ENCODE peak calls at places on chromosomes 11 and 22, in seven cellular contexts. Z is spleen, A is pancreas, L is stomach, D is mucosa of descending colon, O is aorta, U is IMR-90. R is an unnamed sample. For H3K4me1, the result is how much of the 10 kb centered on the place peaks cover.

GRCh38 chr11:119338318-119338890 is 2.3 kb downstream of the C1QTNF5 start:
- DNase-seq in D (no peak), Z (peak), U (no peak), L (peak), O (peak), A (peak), R (peak)

GRCh38 chr11:60966867-60967266 is 4.6 kb upstream of the CD6 start:
- DNase-seq in O (peak), L (no peak), U (no peak), Z (no peak), D (no peak), A (no peak), R (no peak)

GRCh38 chr11:75055511-75055910 is 41.2 kb downstream of the OR2AT4 start:
- DNase-seq in U (peak), L (no peak), D (no peak), Z (no peak), A (no peak), O (no peak), R (no peak)

GRCh38 chr11:125933030-125933813 is 12.6 kb upstream of the VSIG10L2 start:
- DNase-seq in D (no peak), O (no peak), A (no peak), Z (no peak), L (peak), U (no peak), R (no peak)

GRCh38 chr22:35306350-35306967 is 6.8 kb downstream of the TOM1 start:
- DNase-seq in O (no peak), A (no peak), L (no peak), D (no peak), U (no peak), Z (no peak), R (no peak)

GRCh38 chr11:35740061-35740824 is 77.7 kb downstream of the TRIM44 start:
- DNase-seq in U (no peak), O (no peak), A (no peak), L (no peak), D (no peak), Z (no peak), R (no peak)

GRCh38 chr22:44280665-44281188 is 32.0 kb downstream of the SHISAL1 start:
- DNase-seq in O (no peak), Z (no peak), D (peak), L (no peak), U (no peak), A (no peak), R (no peak)

GRCh38 chr11:67269401-67270255 is 3.4 kb downstream of the GRK2 start:
- DNase-seq in U (no peak), L (peak), Z (peak), O (peak), D (peak), A (peak), R (peak)

GRCh38 chr11:44914105-44914504 is 36.6 kb downstream of the TP53I11 start:
- DNase-seq in L (no peak), D (no peak), Z (no peak), A (no peak), O (no peak), U (no peak), R (no peak)

GRCh38 chr11:94588366-94588952 is 21.3 kb downstream of the PIWIL4 start:
- DNase-seq in A (no peak), D (no peak), Z (no peak), U (no peak), L (no peak), O (no peak), R (no peak)

GRCh38 chr11:32304521-32304920 is 130.8 kb downstream of the WT1 start:
- DNase-seq in O (no peak), Z (no peak), U (no peak), D (no peak), A (no peak), L (no peak), R (no peak)

GRCh38 chr11:662689-663274 is 25.7 kb downstream of the DRD4 start:
- DNase-seq in U (peak), A (peak), D (peak), O (peak), Z (peak), L (peak), R (peak)

GRCh38 chr11:46343520-46343919 is 3.7 kb upstream of the DGKZ start:
- DNase-seq in Z (no peak), A (no peak), L (no peak), O (no peak), D (no peak), U (no peak), R (no peak)

GRCh38 chr11:120820040-120820439 is 203.9 kb upstream of the TBCEL start:
- DNase-seq in O (no peak), U (no peak), D (no peak), L (no peak), A (no peak), Z (peak), R (no peak)

GRCh38 chr11:6027501-6027900 is 3.1 kb downstream of the OR56A1 start:
- DNase-seq in O (no peak), Z (no peak), D (no peak), A (no peak), L (no peak), U (no peak), R (no peak)

GRCh38 chr11:62614275-62614674 is 1.2 kb downstream of the ROM1 start:
- DNase-seq in D (no peak), O (no peak), U (no peak), L (peak), A (no peak), Z (no peak), R (no peak)

GRCh38 chr11:44825058-44825795 is 98.5 kb downstream of the TSPAN18 start:
- DNase-seq in L (no peak), D (no peak), O (no peak), A (no peak), Z (no peak), U (no peak), R (no peak)

GRCh38 chr11:44332665-44333064 is 22.7 kb upstream of the ALX4 start:
- DNase-seq in Z (no peak), A (no peak), U (no peak), O (no peak), L (no peak), D (no peak), R (no peak)

GRCh38 chr11:118438314-118438931 is 2.1 kb downstream of the KMT2A start:
- DNase-seq in A (peak), D (no peak), Z (peak), O (peak), U (peak), L (no peak), R (peak)

GRCh38 chr11:65310756-65311155 is 3.9 kb upstream of the CDC42EP2 start:
- DNase-seq in A (no peak), D (peak), U (peak), L (no peak), O (no peak), Z (no peak), R (no peak)

GRCh38 chr11:33182246-33182878 is 21.1 kb upstream of the CSTF3 start:
- DNase-seq in A (no peak), O (no peak), Z (no peak), U (no peak), D (no peak), L (peak), R (no peak)

GRCh38 chr22:17158568-17159503 is at the start of gene HDHD5:
- DNase-seq in D (peak), U (peak), L (peak), O (peak), Z (peak), A (peak), R (peak)

GRCh38 chr11:61961570-61962212 is 5.7 kb downstream of the FTH1 start:
- DNase-seq in D (no peak), Z (peak), O (peak), L (peak), A (peak), U (no peak), R (peak)

GRCh38 chr22:39384750-39385480 is 14.7 kb upstream of the TAB1 start:
- DNase-seq in U (peak), D (no peak), L (no peak), O (no peak), Z (no peak), A (no peak), R (no peak)

GRCh38 chr22:50191041-50191740 is 5.5 kb downstream of the TRABD start:
- DNase-seq in O (peak), D (peak), U (no peak), A (peak), Z (peak), L (peak), R (no peak)

GRCh38 chr11:103805688-103806009 is 230.8 kb upstream of the DDI1 start:
- DNase-seq in U (no peak), L (no peak), D (no peak), A (no peak), O (no peak), Z (no peak), R (no peak)

GRCh38 chr11:114060402-114061052 is 1.0 kb downstream of the ZBTB16 start:
- DNase-seq in L (peak), U (no peak), Z (peak), A (peak), O (peak), D (no peak), R (peak)

GRCh38 chr22:32475428-32476010 is 908 bp downstream of the FBXO7 start:
- DNase-seq in L (peak), A (peak), D (peak), O (peak), Z (peak), U (no peak), R (peak)

GRCh38 chr22:37818397-37819099 is 4.6 kb upstream of the GALR3 start:
- DNase-seq in U (peak), D (peak), A (peak), O (peak), L (peak), Z (peak), R (peak)

GRCh38 chr11:126311464-126312291 is 7.8 kb downstream of the DCPS start:
- DNase-seq in Z (no peak), D (peak), A (no peak), L (no peak), O (no peak), U (no peak), R (peak)

GRCh38 chr11:42770444-42771065 is 541.2 kb upstream of the API5 start:
- DNase-seq in Z (no peak), L (no peak), D (no peak), U (no peak), A (no peak), O (no peak), R (no peak)

GRCh38 chr22:39669432-39669831 is 98.9 kb downstream of the CACNA1I start:
- DNase-seq in U (no peak), Z (no peak), A (no peak), D (no peak), O (no peak), L (no peak), R (no peak)

GRCh38 chr11:66641834-66642233 is 3.3 kb downstream of the RBM4 start:
- DNase-seq in U (no peak), D (no peak), Z (no peak), O (no peak), A (no peak), L (no peak), R (no peak)

GRCh38 chr11:7220636-7221035 is 31.1 kb upstream of the SYT9 start:
- DNase-seq in L (no peak), U (no peak), Z (no peak), D (no peak), O (no peak), A (no peak), R (no peak)

GRCh38 chr11:45936655-45937054 is 14.2 kb downstream of the LARGE2 start:
- DNase-seq in Z (no peak), D (no peak), A (no peak), O (no peak), L (no peak), U (no peak), R (no peak)

GRCh38 chr11:110148775-110149744 is 55.9 kb downstream of the ZC3H12C start:
- DNase-seq in L (no peak), O (no peak), A (no peak), D (no peak), Z (no peak), U (peak), R (no peak)

GRCh38 chr11:113873241-113873626 is 2.1 kb downstream of the USP28 start:
- DNase-seq in O (no peak), Z (no peak), D (no peak), A (no peak), U (peak), L (no peak), R (no peak)

GRCh38 chr11:45906965-45907591 is at the start of gene FREY1:
- DNase-seq in D (no peak), U (no peak), L (no peak), O (no peak), Z (no peak), A (no peak), R (no peak)

GRCh38 chr11:19803506-19803998 is 90.9 kb downstream of the NAV2 start:
- DNase-seq in O (no peak), L (peak), D (no peak), Z (no peak), A (peak), U (no peak), R (no peak)

GRCh38 chr11:19805827-19806226 is 93.2 kb downstream of the NAV2 start:
- DNase-seq in Z (no peak), A (no peak), U (peak), D (no peak), O (no peak), L (no peak), R (no peak)

GRCh38 chr11:19808076-19808911 is 95.7 kb downstream of the NAV2 start:
- DNase-seq in L (no peak), Z (no peak), U (no peak), O (no peak), D (no peak), A (no peak), R (no peak)

GRCh38 chr11:19805346-19805745 is 92.7 kb downstream of the NAV2 start:
- DNase-seq in O (no peak), U (no peak), Z (no peak), L (no peak), D (no peak), A (no peak), R (no peak)

GRCh38 chr11:19806251-19806650 is 93.6 kb downstream of the NAV2 start:
- DNase-seq in O (no peak), Z (no peak), D (no peak), A (no peak), L (no peak), U (no peak), R (no peak)
- H3K4me1 ChIP-seq in O (under half), Z (under half), D (under half), A (under half), L (half or more), U (under half), R (under half)

DNA sequence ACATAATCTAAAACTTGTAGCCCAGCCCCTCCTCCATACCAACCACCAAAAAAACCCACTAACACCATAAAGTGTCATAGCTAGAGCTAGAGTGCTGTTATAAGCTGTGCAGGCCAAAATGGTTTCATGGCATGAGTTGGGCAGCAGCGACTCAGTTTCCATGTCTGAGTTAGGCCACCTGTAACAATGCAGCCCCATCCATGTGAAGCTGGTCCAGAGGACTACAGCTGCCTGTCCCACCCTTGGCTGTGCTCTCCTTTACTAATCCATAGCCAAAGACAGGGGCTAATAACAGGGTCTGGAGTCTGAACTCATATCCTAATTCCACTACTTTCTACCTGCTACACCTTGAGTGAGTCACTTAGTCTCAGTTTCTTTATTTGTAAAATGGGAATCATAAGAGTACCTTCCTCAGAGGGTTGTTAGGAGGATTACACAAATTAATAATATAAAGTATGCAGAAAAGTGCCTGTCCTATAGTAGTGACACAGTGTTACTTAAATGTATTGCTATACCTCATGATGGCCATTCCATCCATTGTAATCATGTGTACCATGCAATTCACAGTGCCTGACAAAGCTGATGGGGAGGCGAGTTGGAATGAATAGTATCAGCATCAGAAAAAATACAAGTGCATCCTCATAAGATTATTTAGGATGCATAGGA is 20.6 kb downstream of the KCNQ1OT1 start:
- DNase-seq in L (no peak), A (no peak), O (no peak), D (no peak), U (no peak), Z (no peak), R (no peak)
- H3K4me1 ChIP-seq in L (under half), A (under half), O (under half), D (under half), U (under half), Z (under half), R (under half)

DNA sequence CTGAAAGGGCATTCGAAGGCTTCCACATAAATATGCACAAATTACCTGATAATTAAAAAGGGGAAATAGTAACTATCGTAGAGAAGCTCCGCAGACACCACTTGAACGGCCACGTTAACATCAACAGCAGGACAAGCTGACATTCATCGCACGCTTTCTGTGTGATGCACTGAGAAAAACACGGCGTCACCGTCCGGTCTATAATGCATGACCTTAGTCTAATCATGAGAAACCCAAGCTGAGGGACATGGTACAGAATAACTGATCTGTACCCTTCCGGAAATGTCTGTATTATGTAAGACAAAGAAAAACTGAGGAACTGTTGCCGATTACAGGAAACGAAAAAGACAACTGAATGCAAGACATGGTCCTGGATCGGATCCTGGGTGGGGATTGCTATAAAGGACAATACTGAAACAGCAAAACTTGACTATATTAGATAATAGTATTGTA is 678 bp upstream of the RANGAP1 start:
- DNase-seq in O (no peak), D (no peak), U (peak), Z (peak), L (no peak), A (no peak), R (no peak)
- H3K4me1 ChIP-seq in O (under half), D (under half), U (under half), Z (half or more), L (under half), A (under half), R (under half)

GRCh38 chr11:9738126-9738525 is 74.2 kb downstream of the SWAP70 start:
- DNase-seq in Z (no peak), L (no peak), A (peak), O (peak), U (no peak), D (no peak), R (no peak)
- H3K4me1 ChIP-seq in Z (under half), L (under half), A (under half), O (under half), U (under half), D (under half), R (under half)

DNA sequence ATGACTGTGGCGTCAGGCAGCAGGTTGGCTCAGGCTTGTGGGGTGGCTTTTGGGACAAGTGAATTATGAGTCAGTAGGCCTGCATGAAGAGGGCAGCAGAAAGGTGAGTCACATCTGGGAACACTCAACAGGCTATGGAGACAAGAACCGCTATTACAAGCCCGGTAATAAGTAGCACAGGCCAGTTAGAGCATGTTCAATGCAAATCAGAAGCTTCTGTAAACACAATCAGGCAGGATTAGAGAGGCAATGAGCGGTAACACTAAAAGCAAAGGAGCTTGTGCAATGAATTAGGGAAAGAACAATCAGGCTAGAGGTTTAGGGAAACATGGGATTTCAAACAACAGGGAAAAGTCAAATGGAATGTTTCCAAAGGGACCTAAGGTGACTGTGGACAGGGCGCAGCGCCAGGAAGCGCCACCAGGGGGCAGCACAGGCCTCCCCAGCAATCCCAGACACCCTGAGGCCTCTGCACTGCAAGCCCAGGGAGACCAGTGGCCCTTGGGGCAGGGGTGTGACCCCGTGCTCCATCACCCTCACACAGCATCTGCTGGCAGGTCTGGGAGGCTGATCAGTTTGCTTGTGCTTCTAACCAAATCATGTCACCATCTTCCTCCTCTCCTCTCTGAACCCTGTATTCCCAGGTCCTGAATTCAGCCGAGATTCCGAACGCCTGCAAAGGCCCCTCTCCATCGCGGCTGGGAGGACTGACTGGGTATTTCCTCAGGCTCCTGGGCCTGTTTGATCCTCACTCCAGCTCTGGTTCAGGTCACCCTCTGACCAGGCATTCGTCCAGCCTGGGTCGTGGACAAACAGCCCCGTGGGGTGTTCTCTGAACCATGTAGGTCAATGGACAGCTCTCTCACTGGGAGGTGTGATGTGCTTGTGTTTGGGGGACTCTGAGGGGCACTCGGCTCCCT is 50.0 kb downstream of the C11orf58 start:
- DNase-seq in L (peak), O (peak), Z (peak), A (no peak), U (peak), D (peak), R (peak)
- H3K4me1 ChIP-seq in L (under half), O (under half), Z (half or more), A (under half), U (under half), D (under half), R (under half)

GRCh38 chr11:77213029-77213579 is 85.1 kb downstream of the MYO7A start:
- DNase-seq in L (no peak), D (no peak), Z (peak), O (no peak), U (no peak), A (no peak), R (no peak)
- H3K4me1 ChIP-seq in L (under half), D (under half), Z (under half), O (under half), U (under half), A (under half), R (under half)

DNA sequence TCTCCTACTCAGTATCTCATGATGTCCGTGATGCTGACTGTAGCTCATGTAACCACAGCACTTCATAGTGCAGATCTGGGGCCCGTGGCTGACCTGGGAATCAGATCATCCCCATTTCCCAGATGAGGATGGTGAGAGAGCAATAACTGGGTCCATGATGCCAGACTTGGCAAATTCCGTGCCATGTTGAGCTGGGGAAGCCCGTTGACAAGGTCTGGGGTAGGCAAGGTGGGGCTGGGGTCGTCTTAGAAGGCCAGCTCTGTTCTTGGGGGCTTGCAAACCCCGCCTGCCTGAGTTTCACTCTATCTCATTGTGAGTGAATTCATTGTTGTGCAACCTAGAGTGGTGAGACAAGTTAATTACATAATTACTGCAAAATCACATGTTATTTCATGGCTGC is 41.8 kb downstream of the LMO1 start:
- DNase-seq in D (no peak), Z (no peak), U (no peak), A (no peak), O (no peak), L (no peak), R (no peak)
- H3K4me1 ChIP-seq in D (under half), Z (under half), U (under half), A (under half), O (under half), L (under half), R (under half)